ENCODE peak calls at places on chromosomes 11 and 22, in five cellular contexts. X is H1, P is neuronal stem cell, L is trophoblast cell, O is IMR-90. J is an unnamed sample.

GRCh38 chr11:92152245-92152644 is 72.4 kb upstream of the FAT3 start:
- DNase-seq in P (no peak), L (no peak), O (no peak), X (no peak), J (peak)

GRCh38 chr22:37248251-37248650 is 4.2 kb upstream of the RAC2 start:
- DNase-seq in X (no peak), O (no peak), P (no peak), L (no peak), J (no peak)

GRCh38 chr11:10160350-10160749 is 133.7 kb downstream of the SBF2 start:
- DNase-seq in P (no peak), X (no peak), L (no peak), O (peak), J (no peak)

GRCh38 chr22:42336527-42337227 is 66.2 kb upstream of the TCF20 start:
- DNase-seq in O (no peak), P (no peak), X (no peak), L (peak), J (no peak)

GRCh38 chr11:48001438-48002021 is 21.2 kb downstream of the PTPRJ start:
- DNase-seq in P (no peak), O (peak), X (no peak), L (no peak), J (no peak)

GRCh38 chr11:76186776-76187279 is 19.5 kb downstream of the WNT11 start:
- DNase-seq in L (no peak), X (no peak), O (no peak), P (no peak), J (no peak)

GRCh38 chr11:110896358-110896757 is 184.1 kb upstream of the ARHGAP20 start:
- DNase-seq in P (no peak), X (no peak), L (peak), O (peak), J (no peak)

GRCh38 chr22:42801537-42802165 is 55.4 kb downstream of the ARFGAP3 start:
- DNase-seq in O (no peak), P (no peak), L (no peak), X (no peak), J (peak)

GRCh38 chr22:18929459-18929858 is 6.6 kb downstream of the PRODH start:
- DNase-seq in P (no peak), O (no peak), L (no peak), X (no peak), J (no peak)

GRCh38 chr11:77471520-77472234 is 2.2 kb downstream of the PAK1 start:
- DNase-seq in O (no peak), P (no peak), L (peak), X (no peak), J (no peak)
- H2BK5ac ChIP-seq in O (no peak), P (no peak), L (no peak), X (peak), J (no peak)

GRCh38 chr11:2700415-2701211 is 819 bp upstream of the KCNQ1OT1 start:
- DNase-seq in X (no peak), P (peak), L (peak), O (no peak), J (peak)
- H2BK5ac ChIP-seq in X (peak), P (peak), L (peak), O (peak), J (no peak)

GRCh38 chr11:94731921-94732601 is 36.1 kb upstream of the AMOTL1 start:
- DNase-seq in P (no peak), O (peak), X (no peak), L (peak), J (no peak)
- H2BK5ac ChIP-seq in P (no peak), O (peak), X (no peak), L (no peak), J (no peak)

GRCh38 chr11:86143429-86144030 is 74.6 kb upstream of the PICALM start:
- DNase-seq in O (no peak), P (no peak), L (no peak), X (no peak), J (no peak)

GRCh38 chr11:86147004-86147403 is 78.1 kb upstream of the PICALM start:
- DNase-seq in O (no peak), X (no peak), P (no peak), L (no peak), J (no peak)

GRCh38 chr11:86148339-86148738 is 79.5 kb upstream of the PICALM start:
- DNase-seq in L (no peak), X (no peak), O (no peak), P (no peak), J (no peak)

GRCh38 chr11:86141645-86142569 is 73.0 kb upstream of the PICALM start:
- DNase-seq in L (no peak), O (peak), P (no peak), X (no peak), J (no peak)

DNA sequence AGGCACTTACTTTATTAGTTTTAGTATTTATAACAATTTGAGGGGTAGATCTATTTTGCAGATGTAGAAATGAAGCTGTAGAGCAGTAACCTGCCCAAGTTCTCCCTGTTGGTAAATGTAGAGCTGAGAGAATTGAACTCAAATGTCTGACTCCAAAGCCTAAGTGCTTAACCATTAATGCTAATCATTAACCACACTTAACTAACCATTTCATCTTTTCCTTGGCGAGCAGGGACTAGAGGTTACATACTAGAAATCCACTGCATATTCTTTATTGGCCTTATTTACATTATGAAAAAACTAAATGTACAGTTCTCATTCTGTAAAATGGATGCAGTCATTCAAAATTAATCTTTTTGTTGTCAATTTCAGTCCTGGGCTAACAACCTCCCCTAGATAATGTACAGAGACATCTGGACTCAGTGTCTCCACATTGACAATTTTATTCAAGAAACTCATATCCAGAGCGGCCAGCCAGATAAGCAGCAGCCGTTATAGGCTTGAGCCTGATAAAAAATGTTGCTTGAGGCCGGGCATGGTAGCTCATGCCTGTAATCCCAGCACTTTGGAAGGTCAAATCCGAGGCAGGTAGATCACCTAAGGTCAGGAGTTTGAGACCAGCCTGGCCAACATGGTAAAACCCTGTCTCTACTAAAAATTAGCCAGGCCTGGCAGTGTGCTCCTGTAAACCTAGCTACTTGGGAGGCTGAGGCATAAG is 76.7 kb upstream of the PICALM start:
- DNase-seq in X (no peak), P (no peak), L (no peak), O (no peak), J (no peak)
- H2BK5ac ChIP-seq in X (no peak), P (no peak), L (no peak), O (no peak), J (no peak)

DNA sequence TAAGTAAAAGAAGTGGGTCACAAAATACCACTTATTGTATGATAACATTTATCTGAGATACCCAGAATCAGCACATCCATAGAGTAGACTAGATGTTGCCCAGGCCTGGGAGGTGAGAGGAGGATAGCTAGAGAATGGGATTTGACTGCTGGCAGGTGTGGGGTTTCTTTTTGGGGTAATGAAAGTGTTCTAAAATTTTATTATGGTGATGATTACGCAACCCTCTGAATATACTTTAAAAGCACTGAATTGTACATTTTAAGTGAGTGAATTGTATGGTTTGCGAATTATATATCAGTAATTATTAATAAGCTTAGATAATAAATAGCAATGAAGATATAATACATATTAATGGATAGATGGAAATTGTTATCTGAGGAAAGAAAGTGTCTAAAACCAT is 35.7 kb upstream of the ACAT1 start:
- DNase-seq in P (no peak), L (no peak), O (no peak), X (no peak), J (no peak)
- H2BK5ac ChIP-seq in P (no peak), L (no peak), O (no peak), X (no peak), J (no peak)

GRCh38 chr11:117606807-117607206 is 190.2 kb downstream of the DSCAML1 start:
- DNase-seq in X (no peak), P (no peak), O (no peak), L (no peak), J (no peak)
- H2BK5ac ChIP-seq in X (no peak), P (peak), O (no peak), L (no peak), J (no peak)

GRCh38 chr11:11814614-11815452 is 26.9 kb upstream of the USP47 start:
- DNase-seq in L (no peak), X (no peak), O (no peak), P (no peak), J (no peak)
- H2BK5ac ChIP-seq in L (no peak), X (no peak), O (peak), P (no peak), J (no peak)

GRCh38 chr22:47625531-47626427 is 863.3 kb downstream of the TBC1D22A start:
- DNase-seq in L (no peak), P (no peak), X (no peak), O (no peak), J (peak)
- H2BK5ac ChIP-seq in L (no peak), P (no peak), X (no peak), O (no peak), J (no peak)